ENCODE peak calls at places on chromosomes 7 and 10, in five cellular contexts. P is IMR-90, W is endodermal cell, R is right lobe of liver, O is A549. F is an unnamed sample.

GRCh38 chr7:139767561-139767982 is 10.2 kb downstream of the HIPK2 start:
- DNase-seq in P (no peak), W (no peak), R (no peak), O (no peak), F (no peak)

GRCh38 chr10:10294801-10295515 is 722.7 kb upstream of the CELF2 start:
- DNase-seq in P (no peak), W (peak), R (no peak), O (no peak), F (no peak)

GRCh38 chr10:70540089-70540788 is 61.7 kb downstream of the PALD1 start:
- DNase-seq in P (no peak), W (peak), R (no peak), O (peak), F (no peak)

GRCh38 chr10:31602541-31603244 is 283.7 kb downstream of the ZEB1 start:
- DNase-seq in P (peak), W (peak), R (peak), O (peak), F (peak)

GRCh38 chr10:33334170-33334838 is at the start of gene NRP1:
- DNase-seq in P (no peak), W (peak), R (peak), O (no peak), F (peak)

GRCh38 chr10:115866174-115866573 is 406.8 kb downstream of the GFRA1 start:
- DNase-seq in P (no peak), W (no peak), R (no peak), O (no peak), F (no peak)

GRCh38 chr10:69335063-69335587 is 56.8 kb downstream of the HK1 start:
- DNase-seq in P (no peak), W (peak), R (peak), O (no peak), F (peak)

GRCh38 chr10:2207246-2207922 is 470.1 kb upstream of the ADARB2 start:
- DNase-seq in P (no peak), W (no peak), R (no peak), O (no peak), F (no peak)

GRCh38 chr7:81499262-81500116 is 270.4 kb downstream of the HGF start:
- DNase-seq in P (peak), W (peak), R (no peak), O (peak), F (no peak)

GRCh38 chr7:35268953-35269352 is 15.1 kb upstream of the TBX20 start:
- DNase-seq in P (no peak), W (no peak), R (no peak), O (no peak), F (no peak)

GRCh38 chr7:43443380-43443779 is 139.5 kb upstream of the STK17A start:
- DNase-seq in P (peak), W (no peak), R (no peak), O (no peak), F (no peak)

GRCh38 chr10:89362928-89363327 is 14.9 kb upstream of the IFIT1B start:
- DNase-seq in P (no peak), W (no peak), R (no peak), O (no peak), F (no peak)

GRCh38 chr7:127413962-127414361 is 21.5 kb upstream of the ZNF800 start:
- DNase-seq in P (no peak), W (no peak), R (no peak), O (no peak), F (no peak)

GRCh38 chr7:55963584-55964168 is 709 bp upstream of the NIPSNAP2 start:
- DNase-seq in P (no peak), W (no peak), R (no peak), O (no peak), F (no peak)

GRCh38 chr10:97682042-97682441 is 5.0 kb downstream of the AVPI1 start:
- DNase-seq in P (no peak), W (no peak), R (no peak), O (no peak), F (no peak)

GRCh38 chr10:122159159-122159970 is 111.7 kb upstream of the BTBD16 start:
- DNase-seq in P (peak), W (peak), R (no peak), O (no peak), F (no peak)

GRCh38 chr10:95963202-95963991 is 55.6 kb downstream of the CC2D2B start:
- DNase-seq in P (no peak), W (no peak), R (no peak), O (no peak), F (no peak)

GRCh38 chr10:18737841-18738240 is 78.6 kb downstream of the ARL5B start:
- DNase-seq in P (peak), W (no peak), R (no peak), O (no peak), F (no peak)

GRCh38 chr10:87860156-87860795 is 3.1 kb downstream of the KLLN start:
- DNase-seq in P (peak), W (peak), R (no peak), O (peak), F (no peak)

GRCh38 chr7:4849390-4849789 is 12.4 kb downstream of the PAPOLB start:
- DNase-seq in P (peak), W (no peak), R (no peak), O (peak), F (no peak)

GRCh38 chr7:2517004-2517403 is 2.6 kb upstream of the LFNG start:
- DNase-seq in P (peak), W (no peak), R (no peak), O (no peak), F (no peak)

GRCh38 chr7:35254496-35255416 is 856 bp upstream of the TBX20 start:
- DNase-seq in P (no peak), W (peak), R (no peak), O (no peak), F (no peak)

GRCh38 chr10:91409069-91409868 is 875 bp upstream of the HECTD2 start:
- DNase-seq in P (peak), W (no peak), R (peak), O (peak), F (peak)

GRCh38 chr10:490256-490655 is 199.2 kb downstream of the DIP2C start:
- DNase-seq in P (peak), W (no peak), R (no peak), O (no peak), F (peak)

GRCh38 chr10:52313350-52314006 is 603 bp upstream of the DKK1 start:
- DNase-seq in P (peak), W (peak), R (no peak), O (peak), F (no peak)

GRCh38 chr10:62648941-62649340 is 155.6 kb upstream of the ADO start:
- DNase-seq in P (no peak), W (no peak), R (no peak), O (no peak), F (no peak)

GRCh38 chr10:93199221-93199681 is 125.6 kb downstream of the CYP26A1 start:
- DNase-seq in P (peak), W (peak), R (peak), O (no peak), F (peak)

GRCh38 chr10:35568483-35569015 is 36.6 kb upstream of the GJD4 start:
- DNase-seq in P (no peak), W (no peak), R (no peak), O (no peak), F (no peak)

GRCh38 chr10:91472911-91473310 is 62.8 kb downstream of the HECTD2 start:
- DNase-seq in P (no peak), W (no peak), R (no peak), O (no peak), F (no peak)

GRCh38 chr10:74290703-74291102 is 139.7 kb downstream of the ADK start:
- DNase-seq in P (peak), W (no peak), R (no peak), O (no peak), F (no peak)

GRCh38 chr10:97525086-97525485 is 26.4 kb downstream of the UBTD1 start:
- DNase-seq in P (no peak), W (no peak), R (no peak), O (no peak), F (no peak)

GRCh38 chr10:124116771-124117510 is 23.5 kb upstream of the CHST15 start:
- DNase-seq in P (no peak), W (no peak), R (no peak), O (no peak), F (no peak)

DNA sequence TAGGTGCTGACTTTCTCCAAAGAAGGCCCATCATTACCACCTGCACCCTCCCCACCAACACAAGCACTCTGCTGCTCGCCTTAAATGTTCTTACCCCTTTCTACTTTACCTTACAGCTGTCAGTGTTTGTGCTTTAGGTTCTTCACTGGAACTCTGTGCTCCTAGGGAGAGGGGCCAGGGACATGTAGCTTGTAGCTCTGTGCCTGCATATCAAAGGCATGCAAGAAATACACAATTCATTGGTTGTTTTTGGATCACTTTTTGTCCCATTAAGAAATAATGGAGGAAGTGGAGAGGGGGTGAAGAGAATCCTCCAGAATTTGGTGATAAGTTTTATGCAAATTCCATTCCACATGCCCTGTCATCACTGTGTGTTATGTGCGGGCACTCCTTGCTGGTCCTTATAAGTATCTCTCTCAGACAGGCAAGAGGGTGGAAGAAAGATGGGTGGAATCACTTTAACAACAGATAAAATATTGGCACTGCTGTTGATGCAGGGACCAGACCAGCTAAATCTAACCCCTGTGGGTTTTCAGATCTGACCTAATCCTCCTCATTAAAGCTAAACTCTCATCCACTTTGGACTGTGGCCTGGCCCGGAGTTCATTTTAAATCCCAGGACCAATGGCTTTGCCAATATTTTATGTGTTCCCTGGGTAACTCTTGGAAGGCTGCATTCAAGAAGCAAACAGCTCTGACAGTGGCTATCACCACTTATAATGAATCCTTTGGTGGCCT is 375.8 kb upstream of the NFE2L3 start:
- DNase-seq in P (no peak), W (no peak), R (no peak), O (no peak), F (no peak)
- H3K27ac ChIP-seq in P (no peak), W (no peak), R (no peak), O (no peak), F (no peak)

DNA sequence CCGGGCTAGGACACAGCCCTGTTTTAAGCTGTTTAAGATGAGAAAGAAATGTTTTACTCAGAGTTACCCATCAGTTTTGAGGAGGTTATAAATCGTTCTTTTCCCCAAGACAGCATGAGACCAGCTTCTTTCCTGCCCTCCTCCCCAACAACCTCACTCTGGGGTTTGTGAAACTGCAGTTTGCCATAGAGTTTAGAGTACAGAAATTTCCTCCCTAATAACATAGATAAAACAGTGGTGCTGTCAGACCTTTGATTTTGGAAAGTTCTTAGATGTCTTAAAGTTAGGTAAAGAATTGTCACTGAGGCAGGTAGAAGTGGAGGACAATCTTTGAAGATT is 165.0 kb downstream of the WNT2 start:
- DNase-seq in P (no peak), W (no peak), R (no peak), O (no peak), F (no peak)
- H3K27ac ChIP-seq in P (peak), W (no peak), R (no peak), O (peak), F (peak)

GRCh38 chr7:99551329-99551728 is 585 bp downstream of the FAM200A start:
- DNase-seq in P (peak), W (peak), R (no peak), O (peak), F (no peak)
- H3K27ac ChIP-seq in P (peak), W (no peak), R (peak), O (peak), F (peak)

DNA sequence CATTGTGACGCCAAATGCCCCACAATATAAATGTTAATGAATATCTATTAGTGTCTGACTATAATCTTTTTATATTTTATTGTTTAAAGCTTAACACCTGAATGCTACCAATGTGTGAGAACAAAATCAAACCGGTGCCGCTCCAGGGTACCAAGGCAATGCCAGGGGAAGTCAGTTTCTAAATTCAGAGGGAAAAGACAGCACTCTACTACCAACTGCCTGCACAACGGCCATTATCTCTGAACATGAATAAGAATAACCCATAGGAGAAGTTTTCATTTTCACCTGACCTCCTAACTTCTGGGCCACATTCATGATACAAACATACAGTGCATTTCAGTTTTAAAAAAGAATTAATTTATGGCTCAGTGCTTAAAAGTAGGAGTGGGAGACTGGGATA is 21.7 kb downstream of the USP6NL start:
- DNase-seq in P (no peak), W (no peak), R (no peak), O (no peak), F (no peak)
- H3K27ac ChIP-seq in P (no peak), W (no peak), R (no peak), O (no peak), F (no peak)

GRCh38 chr10:80500572-80501380 is 36.9 kb upstream of the SH2D4B start:
- DNase-seq in P (no peak), W (no peak), R (no peak), O (no peak), F (no peak)
- H3K27ac ChIP-seq in P (no peak), W (no peak), R (peak), O (peak), F (peak)

GRCh38 chr10:132438091-132439024 is 41.4 kb downstream of the PWWP2B start:
- DNase-seq in P (no peak), W (no peak), R (no peak), O (no peak), F (no peak)
- H3K27ac ChIP-seq in P (no peak), W (no peak), R (no peak), O (no peak), F (no peak)

GRCh38 chr10:72226418-72227027 is 10.4 kb upstream of the ASCC1 start:
- DNase-seq in P (no peak), W (no peak), R (no peak), O (no peak), F (no peak)
- H3K27ac ChIP-seq in P (no peak), W (no peak), R (no peak), O (peak), F (peak)